ENCODE peak calls at places on chromosomes 7 and 10, in ten cellular contexts. One of them, this sample, is unnamed.

GRCh38 chr7:10888861-10889260 is 84.8 kb upstream of the PHF14 start:
- DNase-seq in ureter: no peak
- DNase-seq in T-helper 2 cell: peak
- DNase-seq in left lung: no peak
- DNase-seq in GM23248: no peak
- DNase-seq in stimulated activated CD4-positive, alpha-beta T cell treated with anti-CD3 and anti-CD28 coated beads, Interleukin-1b, Interleukin-23, amount 100 ng/mL, for 24 hours: no peak
- DNase-seq in BJ: no peak
- DNase-seq in T follicular helper cell: no peak
- DNase-seq in pancreas: no peak
- DNase-seq in T-cell: peak
- DNase-seq in this sample: no peak

GRCh38 chr10:48625013-48625412 is 20.1 kb upstream of the ARHGAP22 start:
- DNase-seq in ureter: no peak
- DNase-seq in T-helper 2 cell: no peak
- DNase-seq in left lung: no peak
- DNase-seq in GM23248: peak
- DNase-seq in stimulated activated CD4-positive, alpha-beta T cell treated with anti-CD3 and anti-CD28 coated beads, Interleukin-1b, Interleukin-23, amount 100 ng/mL, for 24 hours: no peak
- DNase-seq in BJ: no peak
- DNase-seq in T follicular helper cell: no peak
- DNase-seq in pancreas: no peak
- DNase-seq in T-cell: no peak
- DNase-seq in this sample: no peak

GRCh38 chr10:96306516-96306915 is 2.3 kb downstream of the DNTT start:
- DNase-seq in ureter: peak
- DNase-seq in T-helper 2 cell: no peak
- DNase-seq in left lung: peak
- DNase-seq in GM23248: no peak
- DNase-seq in stimulated activated CD4-positive, alpha-beta T cell treated with anti-CD3 and anti-CD28 coated beads, Interleukin-1b, Interleukin-23, amount 100 ng/mL, for 24 hours: no peak
- DNase-seq in BJ: no peak
- DNase-seq in T follicular helper cell: peak
- DNase-seq in pancreas: peak
- DNase-seq in T-cell: no peak
- DNase-seq in this sample: no peak

GRCh38 chr7:84364708-84365107 is 170.1 kb upstream of the SEMA3A start:
- DNase-seq in ureter: no peak
- DNase-seq in T-helper 2 cell: no peak
- DNase-seq in left lung: no peak
- DNase-seq in GM23248: peak
- DNase-seq in stimulated activated CD4-positive, alpha-beta T cell treated with anti-CD3 and anti-CD28 coated beads, Interleukin-1b, Interleukin-23, amount 100 ng/mL, for 24 hours: no peak
- DNase-seq in BJ: peak
- DNase-seq in T follicular helper cell: no peak
- DNase-seq in pancreas: no peak
- DNase-seq in T-cell: no peak
- DNase-seq in this sample: no peak

GRCh38 chr7:112531675-112532074 is 50.9 kb downstream of the LSMEM1 start:
- DNase-seq in ureter: no peak
- DNase-seq in T-helper 2 cell: no peak
- DNase-seq in left lung: no peak
- DNase-seq in GM23248: no peak
- DNase-seq in stimulated activated CD4-positive, alpha-beta T cell treated with anti-CD3 and anti-CD28 coated beads, Interleukin-1b, Interleukin-23, amount 100 ng/mL, for 24 hours: no peak
- DNase-seq in BJ: no peak
- DNase-seq in T follicular helper cell: no peak
- DNase-seq in pancreas: no peak
- DNase-seq in T-cell: no peak
- DNase-seq in this sample: no peak

GRCh38 chr10:93654201-93654600 is 41.9 kb downstream of the PDE6C start:
- DNase-seq in ureter: no peak
- DNase-seq in T-helper 2 cell: no peak
- DNase-seq in left lung: no peak
- DNase-seq in GM23248: no peak
- DNase-seq in stimulated activated CD4-positive, alpha-beta T cell treated with anti-CD3 and anti-CD28 coated beads, Interleukin-1b, Interleukin-23, amount 100 ng/mL, for 24 hours: no peak
- DNase-seq in BJ: no peak
- DNase-seq in T follicular helper cell: no peak
- DNase-seq in pancreas: no peak
- DNase-seq in T-cell: no peak
- DNase-seq in this sample: no peak

GRCh38 chr7:123538897-123539296 is 4.5 kb upstream of the IQUB start:
- DNase-seq in ureter: no peak
- DNase-seq in T-helper 2 cell: no peak
- DNase-seq in left lung: no peak
- DNase-seq in GM23248: no peak
- DNase-seq in stimulated activated CD4-positive, alpha-beta T cell treated with anti-CD3 and anti-CD28 coated beads, Interleukin-1b, Interleukin-23, amount 100 ng/mL, for 24 hours: no peak
- DNase-seq in BJ: no peak
- DNase-seq in T follicular helper cell: no peak
- DNase-seq in pancreas: no peak
- DNase-seq in T-cell: no peak
- DNase-seq in this sample: no peak

GRCh38 chr10:99827906-99828305 is 45.5 kb downstream of the ABCC2 start:
- DNase-seq in ureter: no peak
- DNase-seq in T-helper 2 cell: no peak
- DNase-seq in left lung: no peak
- DNase-seq in GM23248: peak
- DNase-seq in stimulated activated CD4-positive, alpha-beta T cell treated with anti-CD3 and anti-CD28 coated beads, Interleukin-1b, Interleukin-23, amount 100 ng/mL, for 24 hours: no peak
- DNase-seq in BJ: peak
- DNase-seq in T follicular helper cell: no peak
- DNase-seq in pancreas: no peak
- DNase-seq in T-cell: no peak
- DNase-seq in this sample: no peak

GRCh38 chr7:82745117-82745516 is 301.5 kb upstream of the CACNA2D1 start:
- DNase-seq in ureter: no peak
- DNase-seq in T-helper 2 cell: no peak
- DNase-seq in left lung: no peak
- DNase-seq in GM23248: peak
- DNase-seq in stimulated activated CD4-positive, alpha-beta T cell treated with anti-CD3 and anti-CD28 coated beads, Interleukin-1b, Interleukin-23, amount 100 ng/mL, for 24 hours: no peak
- DNase-seq in BJ: no peak
- DNase-seq in T follicular helper cell: no peak
- DNase-seq in pancreas: no peak
- DNase-seq in T-cell: no peak
- DNase-seq in this sample: no peak

GRCh38 chr7:93228302-93228701 is 2.0 kb upstream of the HEPACAM2 start:
- DNase-seq in ureter: no peak
- DNase-seq in T-helper 2 cell: peak
- DNase-seq in left lung: no peak
- DNase-seq in GM23248: peak
- DNase-seq in stimulated activated CD4-positive, alpha-beta T cell treated with anti-CD3 and anti-CD28 coated beads, Interleukin-1b, Interleukin-23, amount 100 ng/mL, for 24 hours: no peak
- DNase-seq in BJ: no peak
- DNase-seq in T follicular helper cell: no peak
- DNase-seq in pancreas: no peak
- DNase-seq in T-cell: no peak
- DNase-seq in this sample: no peak

GRCh38 chr7:121634356-121634755 is 238.2 kb upstream of the FAM3C start:
- DNase-seq in ureter: no peak
- DNase-seq in T-helper 2 cell: no peak
- DNase-seq in left lung: no peak
- DNase-seq in GM23248: no peak
- DNase-seq in stimulated activated CD4-positive, alpha-beta T cell treated with anti-CD3 and anti-CD28 coated beads, Interleukin-1b, Interleukin-23, amount 100 ng/mL, for 24 hours: no peak
- DNase-seq in BJ: no peak
- DNase-seq in T follicular helper cell: no peak
- DNase-seq in pancreas: no peak
- DNase-seq in T-cell: no peak
- DNase-seq in this sample: no peak

GRCh38 chr10:86652361-86653202 is 1.8 kb upstream of the OPN4 start:
- DNase-seq in ureter: no peak
- DNase-seq in T-helper 2 cell: no peak
- DNase-seq in left lung: peak
- DNase-seq in GM23248: no peak
- DNase-seq in stimulated activated CD4-positive, alpha-beta T cell treated with anti-CD3 and anti-CD28 coated beads, Interleukin-1b, Interleukin-23, amount 100 ng/mL, for 24 hours: no peak
- DNase-seq in BJ: no peak
- DNase-seq in T follicular helper cell: no peak
- DNase-seq in pancreas: no peak
- DNase-seq in T-cell: no peak
- DNase-seq in this sample: no peak

GRCh38 chr7:113071465-113071864 is 15.2 kb downstream of the GPR85 start:
- DNase-seq in ureter: no peak
- DNase-seq in T-helper 2 cell: no peak
- DNase-seq in left lung: peak
- DNase-seq in GM23248: peak
- DNase-seq in stimulated activated CD4-positive, alpha-beta T cell treated with anti-CD3 and anti-CD28 coated beads, Interleukin-1b, Interleukin-23, amount 100 ng/mL, for 24 hours: no peak
- DNase-seq in BJ: no peak
- DNase-seq in T follicular helper cell: no peak
- DNase-seq in pancreas: no peak
- DNase-seq in T-cell: no peak
- DNase-seq in this sample: no peak

GRCh38 chr7:45098983-45099839 is 10.4 kb upstream of the NACAD start:
- DNase-seq in ureter: no peak
- DNase-seq in T-helper 2 cell: no peak
- DNase-seq in left lung: no peak
- DNase-seq in GM23248: no peak
- DNase-seq in stimulated activated CD4-positive, alpha-beta T cell treated with anti-CD3 and anti-CD28 coated beads, Interleukin-1b, Interleukin-23, amount 100 ng/mL, for 24 hours: no peak
- DNase-seq in BJ: no peak
- DNase-seq in T follicular helper cell: no peak
- DNase-seq in pancreas: no peak
- DNase-seq in T-cell: no peak
- DNase-seq in this sample: no peak

GRCh38 chr7:31051598-31052503 is at the start of gene ADCYAP1R1:
- DNase-seq in ureter: no peak
- DNase-seq in T-helper 2 cell: no peak
- DNase-seq in left lung: no peak
- DNase-seq in GM23248: no peak
- DNase-seq in stimulated activated CD4-positive, alpha-beta T cell treated with anti-CD3 and anti-CD28 coated beads, Interleukin-1b, Interleukin-23, amount 100 ng/mL, for 24 hours: no peak
- DNase-seq in BJ: no peak
- DNase-seq in T follicular helper cell: no peak
- DNase-seq in pancreas: no peak
- DNase-seq in T-cell: no peak
- DNase-seq in this sample: no peak

GRCh38 chr10:78307576-78307975 is 273.9 kb downstream of the RPS24 start:
- DNase-seq in ureter: no peak
- DNase-seq in T-helper 2 cell: no peak
- DNase-seq in left lung: no peak
- DNase-seq in GM23248: peak
- DNase-seq in stimulated activated CD4-positive, alpha-beta T cell treated with anti-CD3 and anti-CD28 coated beads, Interleukin-1b, Interleukin-23, amount 100 ng/mL, for 24 hours: no peak
- DNase-seq in BJ: no peak
- DNase-seq in T follicular helper cell: no peak
- DNase-seq in pancreas: no peak
- DNase-seq in T-cell: no peak
- DNase-seq in this sample: no peak

GRCh38 chr10:91537614-91538383 is 95.1 kb downstream of the PPP1R3C start:
- DNase-seq in ureter: no peak
- DNase-seq in T-helper 2 cell: no peak
- DNase-seq in left lung: no peak
- DNase-seq in GM23248: no peak
- DNase-seq in stimulated activated CD4-positive, alpha-beta T cell treated with anti-CD3 and anti-CD28 coated beads, Interleukin-1b, Interleukin-23, amount 100 ng/mL, for 24 hours: no peak
- DNase-seq in BJ: no peak
- DNase-seq in T follicular helper cell: no peak
- DNase-seq in pancreas: no peak
- DNase-seq in T-cell: no peak
- DNase-seq in this sample: no peak

GRCh38 chr10:126538439-126539140 is 131.9 kb downstream of the C10orf90 start:
- DNase-seq in ureter: no peak
- DNase-seq in T-helper 2 cell: no peak
- DNase-seq in left lung: no peak
- DNase-seq in GM23248: peak
- DNase-seq in stimulated activated CD4-positive, alpha-beta T cell treated with anti-CD3 and anti-CD28 coated beads, Interleukin-1b, Interleukin-23, amount 100 ng/mL, for 24 hours: no peak
- DNase-seq in BJ: no peak
- DNase-seq in T follicular helper cell: no peak
- DNase-seq in pancreas: no peak
- DNase-seq in T-cell: no peak
- DNase-seq in this sample: no peak

GRCh38 chr10:132281915-132282666 is 25.7 kb downstream of the STK32C start:
- DNase-seq in ureter: no peak
- DNase-seq in T-helper 2 cell: no peak
- DNase-seq in left lung: no peak
- DNase-seq in GM23248: no peak
- DNase-seq in stimulated activated CD4-positive, alpha-beta T cell treated with anti-CD3 and anti-CD28 coated beads, Interleukin-1b, Interleukin-23, amount 100 ng/mL, for 24 hours: no peak
- DNase-seq in BJ: no peak
- DNase-seq in T follicular helper cell: no peak
- DNase-seq in pancreas: no peak
- DNase-seq in T-cell: no peak
- DNase-seq in this sample: no peak

GRCh38 chr7:114842551-114843065 is 79.3 kb upstream of the MDFIC start:
- DNase-seq in ureter: no peak
- DNase-seq in T-helper 2 cell: no peak
- DNase-seq in left lung: no peak
- DNase-seq in GM23248: no peak
- DNase-seq in stimulated activated CD4-positive, alpha-beta T cell treated with anti-CD3 and anti-CD28 coated beads, Interleukin-1b, Interleukin-23, amount 100 ng/mL, for 24 hours: no peak
- DNase-seq in BJ: no peak
- DNase-seq in T follicular helper cell: no peak
- DNase-seq in pancreas: no peak
- DNase-seq in T-cell: no peak
- DNase-seq in this sample: no peak

GRCh38 chr7:150324366-150324961 is 1.1 kb upstream of the ACTR3C start:
- DNase-seq in ureter: no peak
- DNase-seq in T-helper 2 cell: no peak
- DNase-seq in left lung: no peak
- DNase-seq in GM23248: no peak
- DNase-seq in stimulated activated CD4-positive, alpha-beta T cell treated with anti-CD3 and anti-CD28 coated beads, Interleukin-1b, Interleukin-23, amount 100 ng/mL, for 24 hours: no peak
- DNase-seq in BJ: no peak
- DNase-seq in T follicular helper cell: no peak
- DNase-seq in pancreas: no peak
- DNase-seq in T-cell: no peak
- DNase-seq in this sample: no peak